ENCODE peak calls at places on chromosomes 6 and 20, in nine cellular contexts. One of them, this sample, is unnamed.

GRCh38 chr20:2599265-2600060 is 53.0 kb upstream of the NOP56 start:
- DNase-seq in activated gamma-delta T cell treated with Interleukin-2 at 50 U/mL for 16 hours: no peak
- DNase-seq in WTC11: peak; percentile 17
- DNase-seq in CD4-positive, alpha-beta T cell: no peak
- DNase-seq in effector memory CD8-positive, alpha-beta T cell: no peak
- DNase-seq in mammary epithelial cell: no peak
- DNase-seq in trophoblast cell: no peak
- DNase-seq in HT1080: peak; percentile 16
- DNase-seq in MM.1S: no peak
- DNase-seq in this sample: no peak

GRCh38 chr6:133947302-133947900 is 5.6 kb upstream of the TBPL1 start:
- DNase-seq in effector memory CD8-positive, alpha-beta T cell: no peak
- DNase-seq in MM.1S: no peak
- DNase-seq in trophoblast cell: no peak
- DNase-seq in HT1080: no peak
- DNase-seq in activated gamma-delta T cell treated with Interleukin-2 at 50 U/mL for 16 hours: no peak
- DNase-seq in CD4-positive, alpha-beta T cell: no peak
- DNase-seq in WTC11: no peak
- DNase-seq in mammary epithelial cell: no peak
- DNase-seq in this sample: no peak

GRCh38 chr6:156418253-156418652 is 358.9 kb upstream of the ARID1B start:
- DNase-seq in WTC11: no peak
- DNase-seq in MM.1S: no peak
- DNase-seq in mammary epithelial cell: no peak
- DNase-seq in HT1080: no peak
- DNase-seq in activated gamma-delta T cell treated with Interleukin-2 at 50 U/mL for 16 hours: no peak
- DNase-seq in CD4-positive, alpha-beta T cell: no peak
- DNase-seq in effector memory CD8-positive, alpha-beta T cell: no peak
- DNase-seq in trophoblast cell: no peak
- DNase-seq in this sample: no peak

GRCh38 chr6:91045152-91045551 is 458.3 kb upstream of the MAP3K7 start:
- DNase-seq in CD4-positive, alpha-beta T cell: no peak
- DNase-seq in effector memory CD8-positive, alpha-beta T cell: no peak
- DNase-seq in WTC11: no peak
- DNase-seq in trophoblast cell: no peak
- DNase-seq in HT1080: no peak
- DNase-seq in MM.1S: no peak
- DNase-seq in mammary epithelial cell: no peak
- DNase-seq in activated gamma-delta T cell treated with Interleukin-2 at 50 U/mL for 16 hours: no peak
- DNase-seq in this sample: no peak

GRCh38 chr20:31841928-31842327 is 3.5 kb downstream of the FOXS1 start:
- DNase-seq in MM.1S: no peak
- DNase-seq in WTC11: no peak
- DNase-seq in HT1080: peak; percentile 86
- DNase-seq in CD4-positive, alpha-beta T cell: no peak
- DNase-seq in effector memory CD8-positive, alpha-beta T cell: no peak
- DNase-seq in activated gamma-delta T cell treated with Interleukin-2 at 50 U/mL for 16 hours: no peak
- DNase-seq in mammary epithelial cell: no peak
- DNase-seq in trophoblast cell: no peak
- DNase-seq in this sample: no peak

GRCh38 chr20:37392441-37393195 is 46.7 kb downstream of the SRC start:
- DNase-seq in activated gamma-delta T cell treated with Interleukin-2 at 50 U/mL for 16 hours: no peak
- DNase-seq in effector memory CD8-positive, alpha-beta T cell: no peak
- DNase-seq in HT1080: no peak
- DNase-seq in CD4-positive, alpha-beta T cell: no peak
- DNase-seq in WTC11: peak; percentile 50
- DNase-seq in trophoblast cell: peak; percentile 35
- DNase-seq in MM.1S: peak; percentile 47
- DNase-seq in mammary epithelial cell: no peak
- DNase-seq in this sample: no peak

GRCh38 chr6:104423691-104424090 is 436.0 kb downstream of the HACE1 start:
- DNase-seq in MM.1S: no peak
- DNase-seq in WTC11: no peak
- DNase-seq in effector memory CD8-positive, alpha-beta T cell: no peak
- DNase-seq in HT1080: no peak
- DNase-seq in trophoblast cell: no peak
- DNase-seq in mammary epithelial cell: no peak
- DNase-seq in activated gamma-delta T cell treated with Interleukin-2 at 50 U/mL for 16 hours: no peak
- DNase-seq in CD4-positive, alpha-beta T cell: no peak
- DNase-seq in this sample: no peak

GRCh38 chr20:58330692-58331091 is 21.2 kb downstream of the RAB22A start:
- DNase-seq in mammary epithelial cell: no peak
- DNase-seq in CD4-positive, alpha-beta T cell: no peak
- DNase-seq in trophoblast cell: no peak
- DNase-seq in activated gamma-delta T cell treated with Interleukin-2 at 50 U/mL for 16 hours: no peak
- DNase-seq in effector memory CD8-positive, alpha-beta T cell: no peak
- DNase-seq in HT1080: no peak
- DNase-seq in MM.1S: no peak
- DNase-seq in WTC11: no peak
- DNase-seq in this sample: no peak

GRCh38 chr6:104689551-104690205 is 170.0 kb downstream of the HACE1 start:
- DNase-seq in CD4-positive, alpha-beta T cell: no peak
- DNase-seq in WTC11: no peak
- DNase-seq in MM.1S: no peak
- DNase-seq in effector memory CD8-positive, alpha-beta T cell: no peak
- DNase-seq in mammary epithelial cell: peak; percentile 55
- DNase-seq in activated gamma-delta T cell treated with Interleukin-2 at 50 U/mL for 16 hours: no peak
- DNase-seq in HT1080: peak; percentile 71
- DNase-seq in trophoblast cell: peak; percentile 89
- DNase-seq in this sample: no peak

GRCh38 chr20:57440678-57441509 is 49.7 kb downstream of the RBM38 start:
- DNase-seq in effector memory CD8-positive, alpha-beta T cell: no peak
- DNase-seq in mammary epithelial cell: no peak
- DNase-seq in MM.1S: no peak
- DNase-seq in trophoblast cell: no peak
- DNase-seq in activated gamma-delta T cell treated with Interleukin-2 at 50 U/mL for 16 hours: no peak
- DNase-seq in CD4-positive, alpha-beta T cell: no peak
- DNase-seq in HT1080: no peak
- DNase-seq in WTC11: peak; percentile 25
- DNase-seq in this sample: no peak

GRCh38 chr6:112189494-112189893 is 64.9 kb downstream of the LAMA4 start:
- DNase-seq in activated gamma-delta T cell treated with Interleukin-2 at 50 U/mL for 16 hours: no peak
- DNase-seq in HT1080: no peak
- DNase-seq in mammary epithelial cell: no peak
- DNase-seq in WTC11: no peak
- DNase-seq in trophoblast cell: no peak
- DNase-seq in MM.1S: no peak
- DNase-seq in CD4-positive, alpha-beta T cell: no peak
- DNase-seq in effector memory CD8-positive, alpha-beta T cell: no peak
- DNase-seq in this sample: no peak

GRCh38 chr6:130848945-130849344 is 21.7 kb downstream of the SMLR1 start:
- DNase-seq in effector memory CD8-positive, alpha-beta T cell: peak; percentile 32
- DNase-seq in CD4-positive, alpha-beta T cell: no peak
- DNase-seq in HT1080: peak; percentile 46
- DNase-seq in mammary epithelial cell: no peak
- DNase-seq in MM.1S: peak; percentile 70
- DNase-seq in trophoblast cell: no peak
- DNase-seq in WTC11: no peak
- DNase-seq in activated gamma-delta T cell treated with Interleukin-2 at 50 U/mL for 16 hours: no peak
- DNase-seq in this sample: peak; percentile 72

GRCh38 chr6:142925575-142926110 is 19.3 kb downstream of the HIVEP2 start:
- DNase-seq in WTC11: no peak
- DNase-seq in trophoblast cell: no peak
- DNase-seq in CD4-positive, alpha-beta T cell: no peak
- DNase-seq in MM.1S: no peak
- DNase-seq in effector memory CD8-positive, alpha-beta T cell: no peak
- DNase-seq in mammary epithelial cell: no peak
- DNase-seq in HT1080: no peak
- DNase-seq in activated gamma-delta T cell treated with Interleukin-2 at 50 U/mL for 16 hours: no peak
- DNase-seq in this sample: no peak

GRCh38 chr20:57435498-57436222 is 44.5 kb downstream of the RBM38 start:
- DNase-seq in WTC11: no peak
- DNase-seq in HT1080: peak; percentile 80
- DNase-seq in mammary epithelial cell: peak; percentile 98
- DNase-seq in MM.1S: peak; percentile 55
- DNase-seq in CD4-positive, alpha-beta T cell: peak; percentile 26
- DNase-seq in activated gamma-delta T cell treated with Interleukin-2 at 50 U/mL for 16 hours: peak; percentile 30
- DNase-seq in effector memory CD8-positive, alpha-beta T cell: no peak
- DNase-seq in trophoblast cell: peak; percentile 49
- DNase-seq in this sample: no peak

GRCh38 chr6:106509420-106510089 is 119.7 kb downstream of the RTN4IP1 start:
- DNase-seq in effector memory CD8-positive, alpha-beta T cell: no peak
- DNase-seq in HT1080: no peak
- DNase-seq in trophoblast cell: no peak
- DNase-seq in MM.1S: no peak
- DNase-seq in activated gamma-delta T cell treated with Interleukin-2 at 50 U/mL for 16 hours: peak; percentile 26
- DNase-seq in WTC11: peak; percentile 46
- DNase-seq in CD4-positive, alpha-beta T cell: no peak
- DNase-seq in mammary epithelial cell: no peak
- DNase-seq in this sample: no peak

GRCh38 chr6:151016107-151016506 is 150.6 kb downstream of the MTHFD1L start:
- DNase-seq in trophoblast cell: peak; percentile 33
- DNase-seq in activated gamma-delta T cell treated with Interleukin-2 at 50 U/mL for 16 hours: no peak
- DNase-seq in mammary epithelial cell: no peak
- DNase-seq in CD4-positive, alpha-beta T cell: no peak
- DNase-seq in MM.1S: no peak
- DNase-seq in effector memory CD8-positive, alpha-beta T cell: no peak
- DNase-seq in WTC11: no peak
- DNase-seq in HT1080: no peak
- DNase-seq in this sample: no peak

GRCh38 chr6:143607959-143608358 is 69.8 kb upstream of the PHACTR2 start:
- DNase-seq in effector memory CD8-positive, alpha-beta T cell: no peak
- DNase-seq in CD4-positive, alpha-beta T cell: no peak
- DNase-seq in trophoblast cell: peak; percentile 27
- DNase-seq in activated gamma-delta T cell treated with Interleukin-2 at 50 U/mL for 16 hours: no peak
- DNase-seq in MM.1S: no peak
- DNase-seq in HT1080: no peak
- DNase-seq in mammary epithelial cell: no peak
- DNase-seq in WTC11: no peak
- DNase-seq in this sample: no peak

GRCh38 chr6:4349323-4349722 is 213.9 kb upstream of the ECI2 start:
- DNase-seq in mammary epithelial cell: no peak
- DNase-seq in HT1080: no peak
- DNase-seq in CD4-positive, alpha-beta T cell: no peak
- DNase-seq in MM.1S: no peak
- DNase-seq in trophoblast cell: no peak
- DNase-seq in activated gamma-delta T cell treated with Interleukin-2 at 50 U/mL for 16 hours: no peak
- DNase-seq in WTC11: no peak
- DNase-seq in effector memory CD8-positive, alpha-beta T cell: no peak
- DNase-seq in this sample: no peak

GRCh38 chr20:61118429-61119224 is 133.4 kb upstream of the CDH4 start:
- DNase-seq in mammary epithelial cell: no peak
- DNase-seq in activated gamma-delta T cell treated with Interleukin-2 at 50 U/mL for 16 hours: no peak
- DNase-seq in MM.1S: no peak
- DNase-seq in effector memory CD8-positive, alpha-beta T cell: no peak
- DNase-seq in HT1080: peak; percentile 94
- DNase-seq in WTC11: no peak
- DNase-seq in trophoblast cell: no peak
- DNase-seq in CD4-positive, alpha-beta T cell: no peak
- DNase-seq in this sample: no peak

GRCh38 chr20:6583134-6583738 is 184.2 kb upstream of the BMP2 start:
- DNase-seq in CD4-positive, alpha-beta T cell: no peak
- DNase-seq in MM.1S: peak; percentile 52
- DNase-seq in mammary epithelial cell: peak; percentile 58
- DNase-seq in HT1080: peak; percentile 57
- DNase-seq in WTC11: peak; percentile 36
- DNase-seq in activated gamma-delta T cell treated with Interleukin-2 at 50 U/mL for 16 hours: no peak
- DNase-seq in effector memory CD8-positive, alpha-beta T cell: no peak
- DNase-seq in trophoblast cell: peak; percentile 54
- DNase-seq in this sample: no peak

GRCh38 chr6:111591901-111592461 is 13.7 kb downstream of the TRAF3IP2 start:
- DNase-seq in effector memory CD8-positive, alpha-beta T cell: no peak
- DNase-seq in MM.1S: no peak
- DNase-seq in activated gamma-delta T cell treated with Interleukin-2 at 50 U/mL for 16 hours: no peak
- DNase-seq in CD4-positive, alpha-beta T cell: no peak
- DNase-seq in HT1080: no peak
- DNase-seq in WTC11: no peak
- DNase-seq in trophoblast cell: peak; percentile 33
- DNase-seq in mammary epithelial cell: peak; percentile 76
- DNase-seq in this sample: no peak

GRCh38 chr6:72798196-72798595 is 176.3 kb downstream of the KCNQ5 start:
- DNase-seq in activated gamma-delta T cell treated with Interleukin-2 at 50 U/mL for 16 hours: no peak
- DNase-seq in effector memory CD8-positive, alpha-beta T cell: no peak
- DNase-seq in mammary epithelial cell: peak; percentile 71
- DNase-seq in MM.1S: no peak
- DNase-seq in HT1080: peak; percentile 78
- DNase-seq in trophoblast cell: no peak
- DNase-seq in CD4-positive, alpha-beta T cell: no peak
- DNase-seq in WTC11: no peak
- DNase-seq in this sample: no peak

GRCh38 chr6:110518281-110518623 is 41.8 kb upstream of the SLC22A16 start:
- DNase-seq in CD4-positive, alpha-beta T cell: no peak
- DNase-seq in WTC11: no peak
- DNase-seq in mammary epithelial cell: no peak
- DNase-seq in MM.1S: no peak
- DNase-seq in HT1080: no peak
- DNase-seq in trophoblast cell: peak; percentile 31
- DNase-seq in effector memory CD8-positive, alpha-beta T cell: no peak
- DNase-seq in activated gamma-delta T cell treated with Interleukin-2 at 50 U/mL for 16 hours: no peak
- DNase-seq in this sample: no peak

GRCh38 chr6:53938810-53939209 is 144.0 kb downstream of the LRRC1 start:
- DNase-seq in effector memory CD8-positive, alpha-beta T cell: no peak
- DNase-seq in HT1080: peak; percentile 45
- DNase-seq in trophoblast cell: no peak
- DNase-seq in activated gamma-delta T cell treated with Interleukin-2 at 50 U/mL for 16 hours: no peak
- DNase-seq in mammary epithelial cell: peak; percentile 60
- DNase-seq in WTC11: no peak
- DNase-seq in MM.1S: no peak
- DNase-seq in CD4-positive, alpha-beta T cell: no peak
- DNase-seq in this sample: no peak

GRCh38 chr6:139371421-139372253 is 2.8 kb downstream of the CITED2 start:
- DNase-seq in HT1080: no peak
- DNase-seq in CD4-positive, alpha-beta T cell: no peak
- DNase-seq in activated gamma-delta T cell treated with Interleukin-2 at 50 U/mL for 16 hours: no peak
- DNase-seq in MM.1S: no peak
- DNase-seq in mammary epithelial cell: no peak
- DNase-seq in effector memory CD8-positive, alpha-beta T cell: no peak
- DNase-seq in WTC11: no peak
- DNase-seq in trophoblast cell: peak; percentile 65
- DNase-seq in this sample: no peak

GRCh38 chr20:16158976-16159286 is 414.3 kb downstream of the KIF16B start:
- DNase-seq in activated gamma-delta T cell treated with Interleukin-2 at 50 U/mL for 16 hours: no peak
- DNase-seq in effector memory CD8-positive, alpha-beta T cell: no peak
- DNase-seq in mammary epithelial cell: no peak
- DNase-seq in MM.1S: no peak
- DNase-seq in trophoblast cell: no peak
- DNase-seq in HT1080: no peak
- DNase-seq in WTC11: no peak
- DNase-seq in CD4-positive, alpha-beta T cell: no peak
- DNase-seq in this sample: no peak

GRCh38 chr20:37395921-37396519 is 50.1 kb downstream of the SRC start:
- DNase-seq in CD4-positive, alpha-beta T cell: no peak
- DNase-seq in MM.1S: no peak
- DNase-seq in HT1080: no peak
- DNase-seq in activated gamma-delta T cell treated with Interleukin-2 at 50 U/mL for 16 hours: no peak
- DNase-seq in effector memory CD8-positive, alpha-beta T cell: no peak
- DNase-seq in mammary epithelial cell: no peak
- DNase-seq in WTC11: peak; percentile 75
- DNase-seq in trophoblast cell: no peak
- DNase-seq in this sample: no peak

GRCh38 chr20:21704408-21705385 is 767 bp upstream of the PAX1 start:
- DNase-seq in activated gamma-delta T cell treated with Interleukin-2 at 50 U/mL for 16 hours: no peak
- DNase-seq in mammary epithelial cell: no peak
- DNase-seq in effector memory CD8-positive, alpha-beta T cell: no peak
- DNase-seq in CD4-positive, alpha-beta T cell: no peak
- DNase-seq in MM.1S: peak; percentile 30
- DNase-seq in trophoblast cell: no peak
- DNase-seq in HT1080: no peak
- DNase-seq in WTC11: peak; percentile 54
- DNase-seq in this sample: no peak

GRCh38 chr6:21164768-21165326 is 428.7 kb upstream of the SOX4 start:
- DNase-seq in CD4-positive, alpha-beta T cell: no peak
- DNase-seq in mammary epithelial cell: peak; percentile 6
- DNase-seq in HT1080: peak; percentile 66
- DNase-seq in MM.1S: peak; percentile 57
- DNase-seq in activated gamma-delta T cell treated with Interleukin-2 at 50 U/mL for 16 hours: no peak
- DNase-seq in trophoblast cell: no peak
- DNase-seq in WTC11: no peak
- DNase-seq in effector memory CD8-positive, alpha-beta T cell: no peak
- DNase-seq in this sample: peak; percentile 59

GRCh38 chr6:168116975-168117899 is 38.2 kb upstream of the FRMD1 start:
- DNase-seq in HT1080: no peak
- DNase-seq in mammary epithelial cell: no peak
- DNase-seq in trophoblast cell: no peak
- DNase-seq in MM.1S: no peak
- DNase-seq in WTC11: no peak
- DNase-seq in CD4-positive, alpha-beta T cell: no peak
- DNase-seq in effector memory CD8-positive, alpha-beta T cell: no peak
- DNase-seq in activated gamma-delta T cell treated with Interleukin-2 at 50 U/mL for 16 hours: no peak
- DNase-seq in this sample: no peak

GRCh38 chr6:119604124-119604523 is 254.6 kb upstream of the MAN1A1 start:
- DNase-seq in MM.1S: no peak
- DNase-seq in mammary epithelial cell: no peak
- DNase-seq in CD4-positive, alpha-beta T cell: no peak
- DNase-seq in activated gamma-delta T cell treated with Interleukin-2 at 50 U/mL for 16 hours: no peak
- DNase-seq in WTC11: no peak
- DNase-seq in effector memory CD8-positive, alpha-beta T cell: no peak
- DNase-seq in HT1080: no peak
- DNase-seq in trophoblast cell: no peak
- DNase-seq in this sample: no peak

This sample was measured in CD4-positive, CD25-positive, alpha-beta regulatory T cell.